ENCODE peak calls at places on chromosomes 7 and 10, in eight cellular contexts. J, S, L, A, W, Z, U and X are unnamed samples.

GRCh38 chr10:61937631-61938284 is 36.3 kb downstream of the ARID5B start:
- DNase-seq in J (peak), S (no peak), L (no peak), A (peak), W (peak), Z (no peak), U (no peak), X (no peak)

GRCh38 chr10:79293841-79294705 is 53.2 kb upstream of the PPIF start:
- DNase-seq in J (peak), S (no peak), L (peak), A (peak), W (peak), Z (no peak), U (no peak), X (no peak)

GRCh38 chr10:3076138-3076537 is 8.8 kb downstream of the PFKP start:
- DNase-seq in J (no peak), S (no peak), L (no peak), A (no peak), W (no peak), Z (no peak), U (no peak), X (no peak)

GRCh38 chr10:121216721-121217181 is 365.6 kb downstream of the WDR11 start:
- DNase-seq in J (no peak), S (no peak), L (no peak), A (no peak), W (no peak), Z (no peak), U (no peak), X (no peak)

GRCh38 chr10:79336739-79337138 is 10.5 kb upstream of the PPIF start:
- DNase-seq in J (peak), S (no peak), L (no peak), A (no peak), W (peak), Z (no peak), U (no peak), X (no peak)

GRCh38 chr7:143878884-143879283 is 23.1 kb downstream of the TCAF1 start:
- DNase-seq in J (no peak), S (no peak), L (no peak), A (no peak), W (no peak), Z (no peak), U (no peak), X (no peak)

GRCh38 chr7:8453535-8453934 is 20.1 kb downstream of the NXPH1 start:
- DNase-seq in J (no peak), S (no peak), L (no peak), A (no peak), W (no peak), Z (no peak), U (no peak), X (no peak)

GRCh38 chr10:132203256-132204077 is 16.7 kb downstream of the DPYSL4 start:
- DNase-seq in J (no peak), S (no peak), L (no peak), A (no peak), W (no peak), Z (no peak), U (no peak), X (no peak)

GRCh38 chr7:4136501-4137110 is 545.5 kb upstream of the FOXK1 start:
- DNase-seq in J (no peak), S (no peak), L (no peak), A (no peak), W (peak), Z (no peak), U (no peak), X (no peak)

GRCh38 chr10:128518000-128518399 is 391.8 kb upstream of the MKI67 start:
- DNase-seq in J (no peak), S (no peak), L (peak), A (no peak), W (no peak), Z (no peak), U (no peak), X (no peak)

GRCh38 chr10:133276435-133277201 is at the start of gene ADAM8:
- DNase-seq in J (no peak), S (peak), L (peak), A (peak), W (no peak), Z (no peak), U (no peak), X (no peak)

GRCh38 chr7:129952164-129952652 is 552 bp downstream of the UBE2H start:
- DNase-seq in J (peak), S (peak), L (peak), A (no peak), W (peak), Z (no peak), U (no peak), X (no peak)

GRCh38 chr7:2353650-2354172 is 916 bp upstream of the EIF3B start:
- DNase-seq in J (no peak), S (peak), L (peak), A (peak), W (no peak), Z (peak), U (peak), X (peak)

GRCh38 chr10:16186564-16186963 is 250.2 kb upstream of the PTER start:
- DNase-seq in J (no peak), S (no peak), L (no peak), A (no peak), W (no peak), Z (no peak), U (no peak), X (no peak)

GRCh38 chr10:77879710-77880109 is 46.8 kb downstream of the DLG5 start:
- DNase-seq in J (no peak), S (no peak), L (no peak), A (no peak), W (no peak), Z (no peak), U (no peak), X (no peak)

GRCh38 chr10:66982792-66983481 is 57.1 kb downstream of the LRRTM3 start:
- DNase-seq in J (no peak), S (no peak), L (no peak), A (no peak), W (no peak), Z (no peak), U (no peak), X (no peak)

GRCh38 chr10:78432582-78432981 is 398.9 kb downstream of the RPS24 start:
- DNase-seq in J (no peak), S (no peak), L (peak), A (no peak), W (no peak), Z (no peak), U (no peak), X (no peak)

GRCh38 chr7:76294344-76295024 is 8.0 kb upstream of the HSPB1 start:
- DNase-seq in J (peak), S (no peak), L (peak), A (peak), W (peak), Z (peak), U (no peak), X (peak)

GRCh38 chr7:127057918-127058317 is 194.8 kb downstream of the GRM8 start:
- DNase-seq in J (no peak), S (no peak), L (no peak), A (no peak), W (no peak), Z (no peak), U (no peak), X (no peak)

GRCh38 chr10:74058658-74059057 is 60.7 kb downstream of the VCL start:
- DNase-seq in J (no peak), S (peak), L (no peak), A (no peak), W (no peak), Z (no peak), U (no peak), X (peak)

GRCh38 chr10:4242561-4243035 is 457.6 kb upstream of the KLF6 start:
- DNase-seq in J (peak), S (no peak), L (no peak), A (no peak), W (peak), Z (no peak), U (no peak), X (no peak)

GRCh38 chr10:74047871-74048270 is 50.0 kb downstream of the VCL start:
- DNase-seq in J (no peak), S (no peak), L (no peak), A (no peak), W (no peak), Z (no peak), U (no peak), X (no peak)

GRCh38 chr7:39539816-39540215 is 26.4 kb upstream of the YAE1 start:
- DNase-seq in J (no peak), S (no peak), L (no peak), A (no peak), W (no peak), Z (no peak), U (no peak), X (no peak)